ENCODE peak calls at places on chromosomes 11 and 22, in ten cellular contexts. One of them, this sample, is unnamed.

GRCh38 chr22:47400701-47401591 is 638.5 kb downstream of the TBC1D22A start:
- DNase-seq in SK-N-SH: no peak
- DNase-seq in tibial artery: peak
- DNase-seq in testis: no peak
- DNase-seq in cardiac fibroblast: no peak
- DNase-seq in hepatocyte: no peak
- DNase-seq in HCT116: no peak
- DNase-seq in Panc1: no peak
- DNase-seq in lower lobe of right lung: no peak
- DNase-seq in mammary epithelial cell: no peak
- DNase-seq in this sample: no peak

GRCh38 chr11:122628691-122629555 is 26.6 kb upstream of the UBASH3B start:
- DNase-seq in Panc1: peak
- DNase-seq in HCT116: peak
- DNase-seq in SK-N-SH: peak
- DNase-seq in cardiac fibroblast: peak
- DNase-seq in tibial artery: peak
- DNase-seq in mammary epithelial cell: peak
- DNase-seq in lower lobe of right lung: peak
- DNase-seq in hepatocyte: peak
- DNase-seq in testis: peak
- DNase-seq in this sample: peak

GRCh38 chr11:95972055-95972454 is 48.1 kb upstream of the MTMR2 start:
- DNase-seq in testis: no peak
- DNase-seq in HCT116: no peak
- DNase-seq in Panc1: no peak
- DNase-seq in cardiac fibroblast: no peak
- DNase-seq in SK-N-SH: no peak
- DNase-seq in tibial artery: no peak
- DNase-seq in lower lobe of right lung: no peak
- DNase-seq in mammary epithelial cell: no peak
- DNase-seq in hepatocyte: no peak
- DNase-seq in this sample: no peak

GRCh38 chr11:17021550-17021949 is 7.3 kb upstream of the PLEKHA7 start:
- DNase-seq in testis: no peak
- DNase-seq in SK-N-SH: peak
- DNase-seq in lower lobe of right lung: no peak
- DNase-seq in Panc1: no peak
- DNase-seq in HCT116: no peak
- DNase-seq in hepatocyte: no peak
- DNase-seq in tibial artery: no peak
- DNase-seq in cardiac fibroblast: no peak
- DNase-seq in mammary epithelial cell: no peak
- DNase-seq in this sample: no peak

GRCh38 chr11:75563978-75564552 is 2.0 kb downstream of the SERPINH1 start:
- DNase-seq in tibial artery: peak
- DNase-seq in hepatocyte: peak
- DNase-seq in testis: peak
- DNase-seq in mammary epithelial cell: peak
- DNase-seq in lower lobe of right lung: no peak
- DNase-seq in Panc1: no peak
- DNase-seq in HCT116: no peak
- DNase-seq in cardiac fibroblast: peak
- DNase-seq in SK-N-SH: no peak
- DNase-seq in this sample: peak

GRCh38 chr11:8309862-8310261 is 46.2 kb upstream of the LMO1 start:
- DNase-seq in tibial artery: no peak
- DNase-seq in cardiac fibroblast: no peak
- DNase-seq in mammary epithelial cell: no peak
- DNase-seq in lower lobe of right lung: no peak
- DNase-seq in HCT116: no peak
- DNase-seq in Panc1: no peak
- DNase-seq in testis: no peak
- DNase-seq in hepatocyte: no peak
- DNase-seq in SK-N-SH: peak
- DNase-seq in this sample: no peak

GRCh38 chr11:11608783-11609232 is 13.0 kb downstream of the GALNT18 start:
- DNase-seq in lower lobe of right lung: no peak
- DNase-seq in tibial artery: no peak
- DNase-seq in mammary epithelial cell: peak
- DNase-seq in SK-N-SH: peak
- DNase-seq in testis: no peak
- DNase-seq in HCT116: no peak
- DNase-seq in hepatocyte: no peak
- DNase-seq in cardiac fibroblast: peak
- DNase-seq in Panc1: no peak
- DNase-seq in this sample: no peak

GRCh38 chr11:56412396-56412795 is at the start of gene OR5AL1:
- DNase-seq in tibial artery: no peak
- DNase-seq in lower lobe of right lung: no peak
- DNase-seq in Panc1: no peak
- DNase-seq in HCT116: no peak
- DNase-seq in hepatocyte: no peak
- DNase-seq in SK-N-SH: no peak
- DNase-seq in cardiac fibroblast: no peak
- DNase-seq in testis: no peak
- DNase-seq in mammary epithelial cell: no peak
- DNase-seq in this sample: no peak

GRCh38 chr11:58744988-58745704 is 13.4 kb upstream of the GLYAT start:
- DNase-seq in lower lobe of right lung: no peak
- DNase-seq in hepatocyte: no peak
- DNase-seq in tibial artery: no peak
- DNase-seq in testis: no peak
- DNase-seq in HCT116: no peak
- DNase-seq in Panc1: no peak
- DNase-seq in SK-N-SH: no peak
- DNase-seq in mammary epithelial cell: no peak
- DNase-seq in cardiac fibroblast: no peak
- DNase-seq in this sample: no peak

GRCh38 chr11:15074206-15075161 is 1.1 kb downstream of the CALCB start:
- DNase-seq in tibial artery: peak
- DNase-seq in SK-N-SH: peak
- DNase-seq in hepatocyte: peak
- DNase-seq in HCT116: peak
- DNase-seq in testis: peak
- DNase-seq in Panc1: peak
- DNase-seq in lower lobe of right lung: peak
- DNase-seq in cardiac fibroblast: peak
- DNase-seq in mammary epithelial cell: peak
- DNase-seq in this sample: peak

GRCh38 chr11:17703951-17704350 is 15.4 kb upstream of the MYOD1 start:
- DNase-seq in hepatocyte: no peak
- DNase-seq in Panc1: no peak
- DNase-seq in SK-N-SH: no peak
- DNase-seq in tibial artery: no peak
- DNase-seq in testis: no peak
- DNase-seq in lower lobe of right lung: no peak
- DNase-seq in cardiac fibroblast: peak
- DNase-seq in HCT116: peak
- DNase-seq in mammary epithelial cell: no peak
- DNase-seq in this sample: no peak

GRCh38 chr11:67117667-67118058 is 1.4 kb upstream of the KDM2A start:
- DNase-seq in HCT116: no peak
- DNase-seq in SK-N-SH: no peak
- DNase-seq in hepatocyte: peak
- DNase-seq in lower lobe of right lung: peak
- DNase-seq in mammary epithelial cell: no peak
- DNase-seq in tibial artery: peak
- DNase-seq in cardiac fibroblast: no peak
- DNase-seq in Panc1: no peak
- DNase-seq in testis: peak
- DNase-seq in this sample: no peak

GRCh38 chr22:41217553-41218157 is 12.5 kb downstream of the L3MBTL2 start:
- DNase-seq in tibial artery: no peak
- DNase-seq in mammary epithelial cell: no peak
- DNase-seq in SK-N-SH: no peak
- DNase-seq in HCT116: no peak
- DNase-seq in cardiac fibroblast: peak
- DNase-seq in lower lobe of right lung: peak
- DNase-seq in Panc1: no peak
- DNase-seq in hepatocyte: peak
- DNase-seq in testis: peak
- DNase-seq in this sample: peak

GRCh38 chr11:5277807-5278206 is 8.1 kb upstream of the HBE1 start:
- DNase-seq in lower lobe of right lung: no peak
- DNase-seq in mammary epithelial cell: no peak
- DNase-seq in SK-N-SH: no peak
- DNase-seq in HCT116: no peak
- DNase-seq in hepatocyte: no peak
- DNase-seq in testis: no peak
- DNase-seq in Panc1: no peak
- DNase-seq in tibial artery: no peak
- DNase-seq in cardiac fibroblast: no peak
- DNase-seq in this sample: no peak

GRCh38 chr22:19853058-19853878 is 1.4 kb downstream of the GNB1L start:
- DNase-seq in cardiac fibroblast: no peak
- DNase-seq in testis: no peak
- DNase-seq in lower lobe of right lung: no peak
- DNase-seq in mammary epithelial cell: no peak
- DNase-seq in HCT116: no peak
- DNase-seq in tibial artery: no peak
- DNase-seq in Panc1: no peak
- DNase-seq in SK-N-SH: no peak
- DNase-seq in hepatocyte: peak
- DNase-seq in this sample: no peak

GRCh38 chr11:112730591-112730990 is 230.6 kb upstream of the NCAM1 start:
- DNase-seq in mammary epithelial cell: no peak
- DNase-seq in SK-N-SH: no peak
- DNase-seq in tibial artery: no peak
- DNase-seq in testis: no peak
- DNase-seq in HCT116: no peak
- DNase-seq in Panc1: no peak
- DNase-seq in hepatocyte: no peak
- DNase-seq in cardiac fibroblast: no peak
- DNase-seq in lower lobe of right lung: no peak
- DNase-seq in this sample: no peak

DNA sequence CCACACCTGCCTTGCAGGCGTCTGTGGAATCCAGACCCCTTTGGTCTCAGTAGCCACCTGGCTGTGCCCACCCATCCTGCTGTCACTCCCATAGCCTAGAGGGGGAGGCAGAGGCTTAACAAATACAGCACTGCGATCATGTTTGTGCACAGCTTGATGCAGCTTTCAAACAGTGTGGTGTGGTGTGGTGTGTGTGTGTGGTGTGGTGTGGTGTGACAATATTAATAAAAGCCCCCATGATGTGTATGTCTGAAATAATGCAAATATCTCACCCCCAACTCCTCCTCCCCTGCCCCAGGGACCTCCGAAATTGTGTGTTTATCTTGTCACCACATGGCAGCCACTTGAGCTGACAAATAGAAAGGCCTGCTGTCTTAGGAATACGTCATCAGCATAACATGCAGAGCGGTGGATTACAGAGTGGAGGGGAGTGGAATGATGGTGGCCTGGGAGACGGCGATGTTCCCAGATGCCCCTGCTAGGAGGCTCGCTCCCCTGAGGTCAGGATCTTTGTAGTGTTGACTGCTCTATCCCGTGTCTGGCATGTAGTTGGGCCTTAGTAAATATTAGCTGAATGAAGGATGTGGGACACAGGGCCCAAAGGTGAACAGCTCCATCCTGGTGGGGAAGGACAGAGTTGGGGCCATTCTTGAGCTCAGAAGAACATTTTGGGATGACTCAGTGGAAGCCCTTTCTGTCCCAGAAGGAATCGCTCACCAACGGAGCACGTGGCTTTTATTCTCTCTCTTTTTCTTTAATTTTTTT is 2.8 kb downstream of the PDXP start:
- DNase-seq in SK-N-SH: peak
- DNase-seq in testis: peak
- DNase-seq in hepatocyte: peak
- DNase-seq in HCT116: no peak
- DNase-seq in mammary epithelial cell: peak
- DNase-seq in tibial artery: no peak
- DNase-seq in lower lobe of right lung: no peak
- DNase-seq in cardiac fibroblast: peak
- DNase-seq in Panc1: no peak
- DNase-seq in this sample: peak
- TF ChIP-seq CTCF in SK-N-SH: peak
- TF ChIP-seq CTCF in testis: no peak
- TF ChIP-seq CTCF in hepatocyte: peak
- TF ChIP-seq CTCF in HCT116: peak
- TF ChIP-seq CTCF in mammary epithelial cell: peak
- TF ChIP-seq CTCF in tibial artery: peak
- TF ChIP-seq CTCF in lower lobe of right lung: peak
- TF ChIP-seq CTCF in cardiac fibroblast: peak
- TF ChIP-seq CTCF in Panc1: no peak
- TF ChIP-seq CTCF in this sample: peak

DNA sequence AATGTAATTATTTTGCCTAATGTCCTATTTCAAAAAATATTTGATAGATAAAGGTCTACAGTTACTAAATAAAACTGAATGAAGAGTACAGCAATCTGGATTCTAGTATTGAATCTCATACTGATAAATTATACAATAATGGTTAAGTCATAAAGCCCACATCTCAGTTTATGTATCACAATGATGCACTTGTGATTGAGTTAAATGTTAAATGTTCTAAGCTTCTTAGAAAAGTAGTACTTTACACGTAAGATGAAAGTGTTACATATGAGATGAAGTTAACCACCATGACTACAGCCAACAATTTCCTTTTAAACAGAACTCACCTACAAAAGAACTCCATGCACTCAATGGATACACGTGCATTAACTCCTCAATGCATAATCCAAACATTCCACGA is 51.7 kb downstream of the PHF21A start:
- DNase-seq in SK-N-SH: no peak
- DNase-seq in HCT116: no peak
- DNase-seq in cardiac fibroblast: no peak
- DNase-seq in Panc1: no peak
- DNase-seq in mammary epithelial cell: no peak
- DNase-seq in testis: no peak
- DNase-seq in lower lobe of right lung: no peak
- DNase-seq in tibial artery: no peak
- DNase-seq in hepatocyte: no peak
- DNase-seq in this sample: no peak
- H3K4me3 ChIP-seq in SK-N-SH: no peak
- H3K4me3 ChIP-seq in HCT116: no peak
- H3K4me3 ChIP-seq in cardiac fibroblast: no peak
- H3K4me3 ChIP-seq in Panc1: no peak
- H3K4me3 ChIP-seq in mammary epithelial cell: no peak
- H3K4me3 ChIP-seq in testis: no peak
- H3K4me3 ChIP-seq in lower lobe of right lung: no peak
- H3K4me3 ChIP-seq in tibial artery: no peak
- H3K4me3 ChIP-seq in hepatocyte: no peak
- H3K4me3 ChIP-seq in this sample: no peak

GRCh38 chr11:73182824-73183321 is 35.2 kb upstream of the P2RY2 start:
- DNase-seq in cardiac fibroblast: no peak
- DNase-seq in HCT116: no peak
- DNase-seq in tibial artery: peak
- DNase-seq in SK-N-SH: no peak
- DNase-seq in Panc1: no peak
- DNase-seq in hepatocyte: peak
- DNase-seq in testis: peak
- DNase-seq in mammary epithelial cell: no peak
- DNase-seq in lower lobe of right lung: no peak
- DNase-seq in this sample: no peak
- TF ChIP-seq CTCF in cardiac fibroblast: no peak
- TF ChIP-seq CTCF in HCT116: no peak
- TF ChIP-seq CTCF in tibial artery: no peak
- TF ChIP-seq CTCF in SK-N-SH: no peak
- TF ChIP-seq CTCF in Panc1: peak
- TF ChIP-seq CTCF in hepatocyte: peak
- TF ChIP-seq CTCF in testis: no peak
- TF ChIP-seq CTCF in mammary epithelial cell: no peak
- TF ChIP-seq CTCF in lower lobe of right lung: no peak
- TF ChIP-seq CTCF in this sample: no peak

GRCh38 chr11:298406-299065 is 790 bp downstream of the IFITM5 start:
- DNase-seq in mammary epithelial cell: no peak
- DNase-seq in HCT116: no peak
- DNase-seq in testis: no peak
- DNase-seq in tibial artery: peak
- DNase-seq in SK-N-SH: no peak
- DNase-seq in cardiac fibroblast: no peak
- DNase-seq in Panc1: no peak
- DNase-seq in lower lobe of right lung: peak
- DNase-seq in hepatocyte: no peak
- DNase-seq in this sample: no peak
- H3K4me3 ChIP-seq in mammary epithelial cell: no peak
- H3K4me3 ChIP-seq in HCT116: no peak
- H3K4me3 ChIP-seq in testis: no peak
- H3K4me3 ChIP-seq in tibial artery: no peak
- H3K4me3 ChIP-seq in SK-N-SH: no peak
- H3K4me3 ChIP-seq in cardiac fibroblast: no peak
- H3K4me3 ChIP-seq in Panc1: no peak
- H3K4me3 ChIP-seq in lower lobe of right lung: no peak
- H3K4me3 ChIP-seq in hepatocyte: no peak
- H3K4me3 ChIP-seq in this sample: no peak

This sample was measured in astrocyte of the spinal cord.